ENCODE peak calls at places on chromosome 7, in eight cellular contexts. E is esophagus squamous epithelium, H is foreskin fibroblast, C is tibial artery, G is epithelial cell of esophagus, J is cardiac fibroblast, S is BJ, W is thyroid gland. N is an unnamed sample.

GRCh38 chr7:154387252-154387651 is 335.1 kb downstream of the DPP6 start:
- DNase-seq in E (no peak), H (no peak), C (no peak), G (no peak), J (no peak), S (no peak), W (no peak), N (no peak)

GRCh38 chr7:51274955-51275354 is 41.7 kb downstream of the COBL start:
- DNase-seq in E (no peak), H (no peak), C (no peak), G (no peak), J (no peak), S (no peak), W (no peak), N (no peak)

GRCh38 chr7:133819695-133820094 is 307.4 kb upstream of the LRGUK start:
- DNase-seq in E (no peak), H (no peak), C (no peak), G (no peak), J (no peak), S (no peak), W (no peak), N (no peak)

GRCh38 chr7:107659666-107660065 is 962 bp upstream of the SLC26A4 start:
- DNase-seq in E (no peak), H (peak), C (no peak), G (peak), J (peak), S (peak), W (no peak), N (peak)

GRCh38 chr7:149144996-149145850 is 2.0 kb upstream of the ZNF398 start:
- DNase-seq in E (no peak), H (no peak), C (no peak), G (peak), J (no peak), S (no peak), W (no peak), N (no peak)

GRCh38 chr7:46397591-46397990 is 476.5 kb upstream of the IGFBP3 start:
- DNase-seq in E (no peak), H (no peak), C (no peak), G (peak), J (no peak), S (no peak), W (no peak), N (no peak)

GRCh38 chr7:39271386-39271785 is 293.7 kb downstream of the POU6F2 start:
- DNase-seq in E (no peak), H (no peak), C (peak), G (peak), J (peak), S (no peak), W (peak), N (no peak)

GRCh38 chr7:8037151-8037550 is 68.6 kb downstream of the GLCCI1 start:
- DNase-seq in E (no peak), H (no peak), C (no peak), G (peak), J (no peak), S (no peak), W (no peak), N (no peak)

GRCh38 chr7:77866791-77867190 is 68.2 kb downstream of the PHTF2 start:
- DNase-seq in E (no peak), H (peak), C (no peak), G (peak), J (peak), S (peak), W (no peak), N (no peak)

GRCh38 chr7:90173127-90173844 is 19.0 kb downstream of the STEAP1 start:
- DNase-seq in E (no peak), H (peak), C (no peak), G (no peak), J (no peak), S (no peak), W (no peak), N (no peak)

GRCh38 chr7:130881799-130882141 is 147.8 kb upstream of the KLF14 start:
- DNase-seq in E (no peak), H (no peak), C (no peak), G (no peak), J (no peak), S (no peak), W (no peak), N (no peak)

GRCh38 chr7:104548861-104549260 is 220.5 kb downstream of the LHFPL3 start:
- DNase-seq in E (no peak), H (no peak), C (no peak), G (no peak), J (no peak), S (no peak), W (no peak), N (no peak)

GRCh38 chr7:15308831-15309230 is 253.0 kb downstream of the AGMO start:
- DNase-seq in E (no peak), H (no peak), C (no peak), G (no peak), J (no peak), S (no peak), W (no peak), N (no peak)

GRCh38 chr7:57653262-57653830 is 203.4 kb downstream of the ZNF716 start:
- DNase-seq in E (no peak), H (no peak), C (no peak), G (no peak), J (no peak), S (no peak), W (no peak), N (no peak)

GRCh38 chr7:24716480-24717246 is 40.6 kb downstream of the GSDME start:
- DNase-seq in E (no peak), H (no peak), C (no peak), G (no peak), J (no peak), S (no peak), W (no peak), N (no peak)

GRCh38 chr7:75878312-75878768 is 494 bp upstream of the RHBDD2 start:
- DNase-seq in E (no peak), H (no peak), C (no peak), G (no peak), J (no peak), S (no peak), W (no peak), N (no peak)

GRCh38 chr7:135980665-135981180 is 3.6 kb upstream of the MTPN start:
- DNase-seq in E (peak), H (peak), C (no peak), G (peak), J (peak), S (no peak), W (no peak), N (peak)

GRCh38 chr7:123823898-123824753 is 20.8 kb upstream of the HYAL4 start:
- DNase-seq in E (no peak), H (no peak), C (no peak), G (no peak), J (no peak), S (no peak), W (no peak), N (no peak)

GRCh38 chr7:37245544-37245943 is 203.1 kb downstream of the ELMO1 start:
- DNase-seq in E (no peak), H (no peak), C (no peak), G (no peak), J (no peak), S (no peak), W (no peak), N (no peak)

GRCh38 chr7:31100445-31100844 is 48.3 kb downstream of the ADCYAP1R1 start:
- DNase-seq in E (no peak), H (peak), C (no peak), G (peak), J (peak), S (no peak), W (no peak), N (no peak)

GRCh38 chr7:47577351-47577919 is 4.5 kb downstream of the TNS3 start:
- DNase-seq in E (no peak), H (peak), C (no peak), G (no peak), J (no peak), S (no peak), W (no peak), N (no peak)

GRCh38 chr7:80335473-80336232 is 176.2 kb downstream of the GNAT3 start:
- DNase-seq in E (no peak), H (no peak), C (no peak), G (no peak), J (peak), S (no peak), W (no peak), N (no peak)

GRCh38 chr7:132499065-132499464 is 77.2 kb downstream of the PLXNA4 start:
- DNase-seq in E (no peak), H (no peak), C (no peak), G (no peak), J (no peak), S (no peak), W (no peak), N (no peak)

GRCh38 chr7:30723776-30724175 is 28.2 kb upstream of the INMT start:
- DNase-seq in E (no peak), H (no peak), C (no peak), G (no peak), J (no peak), S (no peak), W (no peak), N (no peak)

GRCh38 chr7:3738964-3739363 is 437.9 kb downstream of the SDK1 start:
- DNase-seq in E (no peak), H (no peak), C (no peak), G (no peak), J (no peak), S (no peak), W (no peak), N (no peak)

GRCh38 chr7:150898475-150899011 is 46.2 kb downstream of the AOC1 start:
- DNase-seq in E (no peak), H (peak), C (peak), G (peak), J (peak), S (no peak), W (peak), N (peak)

GRCh38 chr7:38034062-38034907 is 113.8 kb downstream of the EPDR1 start:
- DNase-seq in E (no peak), H (no peak), C (no peak), G (no peak), J (no peak), S (no peak), W (no peak), N (no peak)

GRCh38 chr7:93923946-93924345 is 2.4 kb downstream of the GNG11 start:
- DNase-seq in E (no peak), H (peak), C (no peak), G (no peak), J (no peak), S (no peak), W (no peak), N (no peak)

GRCh38 chr7:93920496-93921189 is 892 bp upstream of the GNG11 start:
- DNase-seq in E (no peak), H (peak), C (no peak), G (no peak), J (peak), S (no peak), W (no peak), N (no peak)

GRCh38 chr7:93923291-93923690 is 1.8 kb downstream of the GNG11 start:
- DNase-seq in E (no peak), H (peak), C (no peak), G (no peak), J (peak), S (no peak), W (no peak), N (no peak)

GRCh38 chr7:93921607-93922446 is at the start of gene GNG11:
- DNase-seq in E (peak), H (peak), C (peak), G (peak), J (peak), S (no peak), W (peak), N (no peak)

GRCh38 chr7:93921190-93921585 is 347 bp upstream of the GNG11 start:
- DNase-seq in E (no peak), H (no peak), C (no peak), G (no peak), J (no peak), S (no peak), W (no peak), N (no peak)
- H3K4me3 ChIP-seq in E (peak), H (peak), C (peak), G (peak), J (peak), S (peak), W (peak), N (no peak)

GRCh38 chr7:146544748-146545147 is 428.1 kb downstream of the CNTNAP2 start:
- DNase-seq in E (no peak), H (no peak), C (no peak), G (no peak), J (no peak), S (no peak), W (no peak), N (no peak)

DNA sequence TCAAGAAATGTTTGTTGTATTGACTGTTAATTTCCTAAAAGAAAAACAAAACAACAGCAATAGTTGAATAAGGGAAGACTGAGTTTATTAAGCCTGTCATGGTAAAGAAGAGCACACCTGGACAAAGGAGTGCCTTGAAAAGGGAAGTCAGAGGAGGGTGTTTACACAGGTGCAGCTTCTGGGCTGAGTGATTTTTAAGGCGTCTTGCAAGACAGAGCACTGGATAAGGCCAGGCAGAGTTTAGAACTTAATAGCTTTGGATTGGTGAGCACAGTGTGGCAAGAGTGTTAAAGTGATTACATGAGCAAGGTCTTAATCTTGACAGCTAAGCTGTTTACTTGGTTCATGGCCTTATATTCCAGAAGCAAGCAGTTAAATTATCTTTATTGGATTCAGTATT is 423.2 kb downstream of the CNTNAP2 start:
- DNase-seq in E (no peak), H (no peak), C (no peak), G (no peak), J (no peak), S (no peak), W (peak), N (no peak)
- H3K4me3 ChIP-seq in E (no peak), H (no peak), C (no peak), G (no peak), J (no peak), S (no peak), W (no peak), N (no peak)

GRCh38 chr7:27164381-27165088 is 802 bp downstream of the HOXA9 start:
- DNase-seq in E (no peak), H (no peak), C (peak), G (no peak), J (no peak), S (no peak), W (no peak), N (no peak)
- H3K4me3 ChIP-seq in E (peak), H (peak), C (peak), G (no peak), J (no peak), S (peak), W (no peak), N (no peak)

GRCh38 chr7:71682181-71682580 is 550.2 kb downstream of the GALNT17 start:
- DNase-seq in E (no peak), H (no peak), C (no peak), G (no peak), J (no peak), S (no peak), W (no peak), N (no peak)

GRCh38 chr7:71682841-71683341 is 550.9 kb downstream of the GALNT17 start:
- DNase-seq in E (no peak), H (no peak), C (no peak), G (no peak), J (no peak), S (no peak), W (peak), N (no peak)

GRCh38 chr7:71679480-71679879 is 547.5 kb downstream of the GALNT17 start:
- DNase-seq in E (no peak), H (no peak), C (no peak), G (no peak), J (no peak), S (no peak), W (no peak), N (no peak)

GRCh38 chr7:71687831-71688599 is 556.1 kb downstream of the GALNT17 start:
- DNase-seq in E (no peak), H (no peak), C (no peak), G (no peak), J (no peak), S (no peak), W (no peak), N (no peak)

DNA sequence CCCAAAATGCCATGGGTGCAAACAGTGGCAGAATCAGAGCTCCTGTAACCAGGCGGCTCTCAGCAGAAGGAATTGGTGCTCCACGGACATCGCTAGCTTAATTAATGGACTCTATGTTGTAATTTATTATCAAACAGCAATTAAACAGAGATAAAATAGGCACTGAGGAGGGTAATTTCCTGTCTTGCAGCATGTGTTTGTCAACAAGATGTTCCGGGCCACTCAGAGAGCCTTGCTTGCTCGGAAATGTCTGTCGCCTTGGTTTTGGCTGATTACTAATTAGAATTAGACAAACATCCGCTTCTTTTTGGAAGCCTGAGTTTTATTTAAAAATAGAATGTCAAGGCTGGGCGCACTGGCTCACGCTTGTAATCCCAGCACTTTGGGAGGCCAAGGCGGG is 551.4 kb downstream of the GALNT17 start:
- DNase-seq in E (no peak), H (no peak), C (no peak), G (no peak), J (no peak), S (no peak), W (no peak), N (no peak)
- H3K4me3 ChIP-seq in E (no peak), H (no peak), C (no peak), G (no peak), J (no peak), S (no peak), W (no peak), N (no peak)

GRCh38 chr7:100895701-100895955 is at the start of gene ACHE:
- DNase-seq in E (no peak), H (no peak), C (no peak), G (no peak), J (no peak), S (no peak), W (no peak), N (no peak)
- H3K4me3 ChIP-seq in E (peak), H (peak), C (peak), G (peak), J (peak), S (peak), W (peak), N (no peak)

DNA sequence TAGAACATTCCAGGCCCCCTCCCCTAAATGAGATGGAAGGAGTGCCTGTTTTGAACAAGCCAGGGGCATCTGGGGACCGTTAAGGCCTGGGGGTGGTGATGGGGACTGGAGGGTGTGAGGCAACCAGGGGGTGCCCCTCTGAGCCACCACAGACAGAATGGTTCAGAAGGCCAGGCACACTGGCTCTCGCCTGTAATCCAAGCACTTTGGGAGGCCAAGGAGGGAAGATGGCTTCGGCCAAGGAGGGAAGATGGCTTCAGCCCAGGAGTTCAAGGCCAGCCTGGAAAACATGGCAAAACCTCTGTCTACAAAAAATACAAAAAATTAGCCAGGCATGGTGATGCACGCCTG is 173.2 kb upstream of the TNRC18 start:
- DNase-seq in E (no peak), H (no peak), C (no peak), G (no peak), J (no peak), S (no peak), W (no peak), N (no peak)
- H3K4me3 ChIP-seq in E (no peak), H (peak), C (no peak), G (peak), J (no peak), S (peak), W (no peak), N (no peak)

GRCh38 chr7:42311195-42311594 is 74.2 kb upstream of the GLI3 start:
- DNase-seq in E (no peak), H (no peak), C (no peak), G (no peak), J (no peak), S (no peak), W (no peak), N (no peak)

GRCh38 chr7:42319631-42320030 is 82.6 kb upstream of the GLI3 start:
- DNase-seq in E (no peak), H (peak), C (no peak), G (peak), J (no peak), S (no peak), W (no peak), N (no peak)

GRCh38 chr7:42314696-42315095 is 77.7 kb upstream of the GLI3 start:
- DNase-seq in E (no peak), H (peak), C (no peak), G (no peak), J (no peak), S (no peak), W (no peak), N (no peak)

GRCh38 chr7:42315631-42316030 is 78.6 kb upstream of the GLI3 start:
- DNase-seq in E (no peak), H (peak), C (no peak), G (peak), J (no peak), S (peak), W (no peak), N (peak)

GRCh38 chr7:42315096-42315495 is 78.1 kb upstream of the GLI3 start:
- DNase-seq in E (no peak), H (peak), C (no peak), G (no peak), J (no peak), S (no peak), W (no peak), N (no peak)
- H3K4me3 ChIP-seq in E (no peak), H (peak), C (no peak), G (no peak), J (no peak), S (no peak), W (no peak), N (no peak)

DNA sequence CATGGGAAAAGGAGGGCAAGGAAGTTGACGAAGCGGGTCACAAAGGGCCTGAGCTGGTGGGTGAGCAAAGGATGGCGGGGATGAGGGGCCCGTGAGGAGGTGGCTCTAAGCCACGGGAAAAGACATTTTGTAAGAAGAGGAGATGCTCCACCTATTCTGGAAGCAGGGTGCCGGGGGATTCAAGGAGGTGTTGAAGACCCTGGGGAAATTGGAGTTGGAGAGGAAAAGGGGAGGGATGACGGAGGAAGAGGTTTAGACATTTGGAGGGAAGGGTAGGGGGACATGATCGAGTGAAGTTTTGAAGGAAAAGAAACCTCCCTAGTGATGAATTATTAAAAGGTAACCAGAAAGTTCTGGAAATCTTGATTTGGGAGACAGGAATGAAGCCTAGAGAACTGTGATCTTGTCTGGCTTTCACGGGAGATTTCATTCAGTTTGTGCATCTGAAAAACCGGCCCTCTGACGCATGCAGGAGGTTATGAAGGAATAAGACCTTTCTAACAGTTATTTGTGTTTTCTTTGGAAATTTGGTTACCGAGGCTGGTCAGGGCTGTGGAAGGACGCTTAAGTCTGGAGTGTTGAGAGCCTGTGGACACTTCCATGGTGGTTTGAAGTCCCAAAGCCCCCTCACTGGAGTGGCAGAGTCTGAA is 1.4 kb downstream of the SMO start:
- DNase-seq in E (no peak), H (peak), C (no peak), G (no peak), J (peak), S (no peak), W (no peak), N (no peak)
- H3K4me3 ChIP-seq in E (peak), H (peak), C (peak), G (peak), J (peak), S (peak), W (peak), N (peak)

GRCh38 chr7:158133057-158133456 is 454.6 kb downstream of the PTPRN2 start:
- DNase-seq in E (no peak), H (no peak), C (peak), G (no peak), J (no peak), S (no peak), W (no peak), N (no peak)

GRCh38 chr7:158137516-158138328 is 449.9 kb downstream of the PTPRN2 start:
- DNase-seq in E (no peak), H (no peak), C (no peak), G (no peak), J (no peak), S (no peak), W (no peak), N (no peak)

GRCh38 chr7:158133515-158134271 is 453.9 kb downstream of the PTPRN2 start:
- DNase-seq in E (no peak), H (no peak), C (peak), G (no peak), J (no peak), S (no peak), W (no peak), N (no peak)

GRCh38 chr7:158135931-158136330 is 451.7 kb downstream of the PTPRN2 start:
- DNase-seq in E (no peak), H (no peak), C (no peak), G (no peak), J (no peak), S (no peak), W (no peak), N (no peak)

GRCh38 chr7:158134824-158135223 is 452.8 kb downstream of the PTPRN2 start:
- DNase-seq in E (no peak), H (no peak), C (no peak), G (no peak), J (no peak), S (no peak), W (no peak), N (no peak)
- H3K4me3 ChIP-seq in E (no peak), H (no peak), C (no peak), G (no peak), J (no peak), S (no peak), W (no peak), N (no peak)

N was measured in Jurkat, Clone E6-1.